ENCODE peak calls at places on chromosome 11, in five cellular contexts. S, O, L, H and G are unnamed samples.

GRCh38 chr11:28677719-28678118 is 569.5 kb downstream of the METTL15 start:
- DNase-seq in H (no peak), O (no peak), L (no peak), S (no peak), G (no peak)

GRCh38 chr11:289145-289705 is 299 bp downstream of the PGGHG start:
- DNase-seq in O (no peak), S (no peak), L (peak), H (no peak), G (no peak)

GRCh38 chr11:10288316-10288715 is 5.7 kb downstream of the SBF2 start:
- DNase-seq in S (no peak), L (no peak), O (no peak), H (no peak), G (no peak)

GRCh38 chr11:69403556-69404215 is 77.8 kb upstream of the LINC01488 start:
- DNase-seq in S (no peak), H (no peak), L (no peak), O (no peak), G (no peak)

GRCh38 chr11:66852466-66853241 is 4.2 kb upstream of the LRFN4 start:
- DNase-seq in O (no peak), S (no peak), H (no peak), L (no peak), G (no peak)

GRCh38 chr11:100004541-100004940 is 682.5 kb upstream of the ARHGAP42 start:
- DNase-seq in O (no peak), L (no peak), S (no peak), H (no peak), G (no peak)

GRCh38 chr11:128194226-128194625 is 393.1 kb downstream of the ETS1 start:
- DNase-seq in O (no peak), S (no peak), L (no peak), H (no peak), G (no peak)

GRCh38 chr11:43549624-43550023 is 130.9 kb upstream of the HSD17B12 start:
- DNase-seq in S (no peak), H (no peak), O (no peak), L (no peak), G (no peak)

GRCh38 chr11:70036971-70037882 is 40.9 kb upstream of the ANO1 start:
- DNase-seq in L (no peak), O (no peak), S (no peak), H (no peak), G (no peak)

GRCh38 chr11:116955548-116955947 is 118.1 kb upstream of the APOA1 start:
- DNase-seq in O (no peak), L (no peak), H (no peak), S (no peak), G (no peak)

GRCh38 chr11:44426119-44426518 is 116.2 kb upstream of the ALX4 start:
- DNase-seq in S (no peak), H (no peak), O (no peak), L (no peak), G (no peak)

GRCh38 chr11:112179601-112180000 is 4.3 kb downstream of the BCO2 start:
- DNase-seq in O (no peak), S (peak), L (no peak), H (no peak), G (no peak)

GRCh38 chr11:122780296-122780949 is 57.9 kb upstream of the CRTAM start:
- DNase-seq in S (no peak), H (no peak), O (no peak), L (no peak), G (no peak)

GRCh38 chr11:121802542-121802941 is 313.5 kb downstream of the BLID start:
- DNase-seq in L (no peak), H (no peak), S (no peak), O (no peak), G (no peak)

GRCh38 chr11:107858217-107859070 is at the start of gene SLC35F2:
- DNase-seq in L (peak), S (peak), H (peak), O (peak), G (peak)

GRCh38 chr11:130209944-130210854 is 50.6 kb downstream of the ST14 start:
- DNase-seq in O (no peak), H (no peak), S (no peak), L (no peak), G (no peak)
- TF ChIP-seq FOXM1 in O (no peak), H (no peak), S (no peak), L (no peak), G (no peak)

DNA sequence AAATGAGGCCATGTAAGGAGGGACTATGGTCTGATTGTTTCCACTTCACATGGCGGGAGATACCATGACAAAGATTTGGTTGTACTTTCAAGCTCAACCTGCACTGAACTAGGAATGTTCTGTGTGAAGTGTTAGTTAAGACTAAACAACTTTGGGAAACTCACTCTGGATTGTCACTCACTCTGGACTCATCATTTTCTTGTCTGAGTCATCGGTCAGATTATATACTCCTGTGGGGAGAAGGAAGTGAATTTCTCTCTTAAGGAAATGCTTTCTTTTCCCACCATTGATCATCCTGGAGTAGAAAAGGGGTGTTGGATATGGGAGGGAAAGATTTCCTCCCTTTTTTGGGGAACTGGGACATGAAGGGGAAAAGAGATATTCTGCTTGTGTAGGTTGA is 26.9 kb upstream of the CAT start:
- DNase-seq in H (no peak), O (no peak), S (no peak), L (no peak), G (no peak)
- TF ChIP-seq FOXM1 in H (no peak), O (no peak), S (no peak), L (no peak), G (no peak)

GRCh38 chr11:134543144-134544044 is 131.4 kb upstream of the B3GAT1 start:
- DNase-seq in O (no peak), S (no peak), H (no peak), L (no peak), G (no peak)
- TF ChIP-seq FOXM1 in O (no peak), S (no peak), H (no peak), L (no peak), G (no peak)

DNA sequence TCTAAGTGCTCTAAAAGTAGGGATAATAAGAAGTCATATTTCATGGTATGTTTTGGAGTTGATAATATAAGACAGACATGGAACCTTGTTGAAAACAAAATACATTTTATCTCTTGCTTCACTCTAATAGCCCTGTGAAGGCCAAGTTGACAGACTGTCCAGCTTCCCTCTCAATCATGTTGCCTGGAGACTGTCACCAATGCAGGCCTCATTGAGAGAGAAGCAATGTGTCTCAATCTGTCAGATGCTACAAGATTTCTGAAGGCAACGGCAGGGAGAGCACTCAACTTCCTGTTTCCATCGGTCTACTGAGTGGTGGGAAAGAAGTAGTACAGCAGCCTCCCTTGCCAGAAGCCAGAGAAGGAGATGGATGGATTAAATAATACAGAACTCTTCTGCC is 23.6 kb upstream of the FJX1 start:
- DNase-seq in L (no peak), S (no peak), O (no peak), H (no peak), G (no peak)
- TF ChIP-seq FOXM1 in L (no peak), S (no peak), O (no peak), H (no peak), G (no peak)